ENCODE peak calls at places on chromosomes 4 and X, in six cellular contexts. R is tibial artery; T is cardiac fibroblast; B is AG04449; K is activated CD8-positive, alpha-beta T cell treated with anti-CD3 and anti-CD28 coated beads for 36 hours; L is GM23338. O is an unnamed sample.

GRCh38 chrX:118181030-118181429 is 64.4 kb upstream of the KLHL13 start:
- DNase-seq in R (no peak), T (peak; percentile 36), B (no peak), K (no peak), L (no peak), O (no peak)

GRCh38 chr4:47713156-47713834 is 124.6 kb downstream of the CORIN start:
- DNase-seq in R (no peak), T (no peak), B (no peak), K (no peak), L (no peak), O (no peak)

GRCh38 chr4:103936653-103937145 is 216.9 kb upstream of the TACR3 start:
- DNase-seq in R (no peak), T (no peak), B (no peak), K (no peak), L (no peak), O (no peak)

GRCh38 chr4:82823062-82823461 is 24.5 kb upstream of the SCD5 start:
- DNase-seq in R (no peak), T (no peak), B (peak; percentile 19), K (no peak), L (no peak), O (no peak)

GRCh38 chrX:53320543-53321215 is 39.3 kb upstream of the IQSEC2 start:
- DNase-seq in R (no peak), T (no peak), B (no peak), K (no peak), L (peak; percentile 15), O (peak; percentile 42)

GRCh38 chrX:47697171-47697570 is 38.2 kb upstream of the UXT start:
- DNase-seq in R (no peak), T (peak; percentile 1), B (no peak), K (no peak), L (no peak), O (no peak)

GRCh38 chrX:153649178-153649914 is 2.3 kb downstream of the DUSP9 start:
- DNase-seq in R (peak; percentile 27), T (peak; percentile 24), B (no peak), K (peak; percentile 55), L (peak; percentile 81), O (peak; percentile 87)

GRCh38 chr4:114694770-114695169 is 96.2 kb downstream of the UGT8 start:
- DNase-seq in R (no peak), T (peak; percentile 41), B (no peak), K (no peak), L (peak; percentile 62), O (no peak)

GRCh38 chrX:3815896-3816664 is 102.6 kb upstream of the PRKX start:
- DNase-seq in R (peak; percentile 67), T (peak; percentile 38), B (no peak), K (peak; percentile 54), L (peak; percentile 49), O (peak; percentile 48)

GRCh38 chrX:38262715-38263620 is 42.3 kb upstream of the SRPX start:
- DNase-seq in R (no peak), T (peak; percentile 24), B (peak; percentile 29), K (no peak), L (no peak), O (no peak)

GRCh38 chrX:82092307-82092706 is 890.4 kb downstream of the SH3BGRL start:
- DNase-seq in R (no peak), T (no peak), B (no peak), K (no peak), L (no peak), O (no peak)

DNA sequence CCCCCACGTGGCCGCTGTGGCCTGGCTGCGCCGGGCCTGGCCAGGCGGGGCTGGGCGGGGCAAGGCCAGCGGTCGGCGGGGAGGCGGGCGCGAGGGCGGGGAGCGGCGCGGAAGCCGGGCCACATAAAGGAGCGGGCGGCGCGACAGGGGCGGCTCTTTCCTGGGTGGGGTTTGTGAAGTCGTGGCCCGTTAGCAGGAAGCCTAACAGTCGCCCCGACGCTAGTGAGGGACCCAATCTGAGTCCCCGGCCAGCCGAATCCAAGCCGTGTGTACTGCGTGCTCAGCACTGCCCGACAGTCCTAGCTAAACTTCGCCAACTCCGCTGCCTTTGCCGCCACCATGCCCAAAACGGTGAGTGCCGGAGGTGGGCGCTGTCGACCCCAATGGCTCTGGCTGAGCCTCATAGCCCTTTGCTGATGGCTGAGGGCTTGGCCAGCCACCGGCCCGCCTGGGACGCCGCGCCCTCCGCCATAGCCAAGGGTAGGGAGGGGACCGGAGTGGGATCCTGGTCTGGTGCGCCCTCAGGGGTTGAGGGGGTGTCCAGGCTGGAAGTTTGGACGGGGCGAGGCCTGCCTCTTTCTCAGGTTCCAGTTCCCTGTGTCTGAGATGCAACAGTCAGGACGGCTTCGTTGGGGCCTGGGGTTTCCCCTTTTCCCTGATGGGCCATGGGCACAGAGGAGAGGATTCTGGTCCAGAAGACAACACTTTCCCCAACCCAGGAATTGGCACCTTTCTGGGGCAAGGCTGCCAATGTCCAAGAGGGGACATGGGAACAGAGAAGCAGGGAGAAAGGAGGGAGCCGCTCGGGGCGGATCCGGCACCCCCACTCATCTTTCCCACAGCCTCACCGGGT is at the start of gene MSN:
- DNase-seq in R (peak; percentile 88), T (peak; percentile 66), B (no peak), K (peak; percentile 81), L (peak; percentile 51), O (peak; percentile 75)
- TF ChIP-seq CTCF in R (no peak), T (peak; percentile 9), B (peak; percentile 25), K (no peak), L (peak; percentile 23), O (peak; percentile 28)

GRCh38 chr4:173362666-173363065 is 8.1 kb upstream of the SAP30 start:
- DNase-seq in R (no peak), T (no peak), B (no peak), K (no peak), L (no peak), O (no peak)

GRCh38 chr4:173365359-173365996 is 5.3 kb upstream of the SAP30 start:
- DNase-seq in R (no peak), T (no peak), B (no peak), K (no peak), L (no peak), O (no peak)

GRCh38 chr4:173357939-173358338 is 12.8 kb upstream of the SAP30 start:
- DNase-seq in R (no peak), T (no peak), B (no peak), K (no peak), L (no peak), O (no peak)

DNA sequence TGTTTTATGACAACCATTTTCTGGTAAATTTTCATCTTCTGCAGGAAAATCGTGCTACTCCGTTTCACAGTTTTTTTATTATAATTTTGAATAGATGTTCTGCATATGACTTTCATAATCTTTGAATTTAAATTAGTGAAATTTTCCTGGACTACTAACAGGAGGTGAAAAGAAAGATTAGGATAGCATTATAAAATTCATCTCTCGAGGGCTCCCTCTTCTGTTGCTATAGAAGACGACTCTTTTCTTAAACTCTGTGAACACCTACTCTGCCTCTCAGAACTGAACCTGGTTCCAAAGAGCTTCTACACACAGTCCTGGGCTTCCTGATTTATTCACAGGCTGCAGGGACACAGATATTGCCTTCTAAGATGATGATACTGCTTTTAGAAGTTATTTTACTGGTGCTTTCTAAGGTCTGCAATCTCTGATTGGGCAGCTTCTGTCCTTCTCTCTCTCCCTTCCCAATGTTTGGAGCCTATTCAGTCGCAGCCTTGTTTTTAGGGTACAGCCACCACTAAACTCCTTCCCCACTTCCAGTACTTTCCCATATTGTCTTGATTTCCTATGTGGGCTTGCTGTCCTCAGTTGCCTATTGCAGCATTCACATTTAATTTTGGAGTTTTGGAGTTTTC is 10.1 kb upstream of the SAP30 start:
- DNase-seq in R (no peak), T (peak; percentile 40), B (no peak), K (no peak), L (peak; percentile 54), O (no peak)
- TF ChIP-seq CTCF in R (no peak), T (peak; percentile 24), B (peak; percentile 26), K (no peak), L (peak; percentile 49), O (no peak)

GRCh38 chr4:176376032-176376614 is 56.4 kb downstream of the SPCS3 start:
- DNase-seq in R (no peak), T (peak; percentile 54), B (no peak), K (no peak), L (peak; percentile 42), O (peak; percentile 19)

GRCh38 chr4:176380352-176381157 is 60.8 kb downstream of the SPCS3 start:
- DNase-seq in R (no peak), T (no peak), B (no peak), K (no peak), L (no peak), O (no peak)

GRCh38 chr4:176383273-176384077 is 63.7 kb downstream of the SPCS3 start:
- DNase-seq in R (no peak), T (peak; percentile 59), B (no peak), K (no peak), L (no peak), O (no peak)

GRCh38 chr4:176377705-176378302 is 58.0 kb downstream of the SPCS3 start:
- DNase-seq in R (no peak), T (peak; percentile 30), B (no peak), K (no peak), L (peak; percentile 27), O (peak; percentile 18)
- TF ChIP-seq CTCF in R (no peak), T (peak; percentile 47), B (peak; percentile 39), K (peak; percentile 35), L (peak; percentile 65), O (peak; percentile 66)

GRCh38 chr4:87465739-87466366 is 43.5 kb downstream of the NUDT9 start:
- DNase-seq in R (no peak), T (peak; percentile 80), B (peak; percentile 23), K (peak; percentile 7), L (peak; percentile 72), O (peak; percentile 46)
- TF ChIP-seq CTCF in R (peak; percentile 64), T (peak; percentile 57), B (peak; percentile 24), K (peak; percentile 92), L (peak; percentile 88), O (peak; percentile 58)

GRCh38 chrX:25191403-25191802 is 175.6 kb upstream of the ARX start:
- DNase-seq in R (no peak), T (no peak), B (no peak), K (no peak), L (peak; percentile 45), O (no peak)
- TF ChIP-seq CTCF in R (no peak), T (no peak), B (no peak), K (no peak), L (peak; percentile 51), O (peak; percentile 4)

GRCh38 chr4:185002784-185003183 is 15.5 kb upstream of the HELT start:
- DNase-seq in R (peak; percentile 48), T (no peak), B (no peak), K (no peak), L (no peak), O (no peak)
- TF ChIP-seq CTCF in R (no peak), T (no peak), B (no peak), K (no peak), L (no peak), O (no peak)

GRCh38 chrX:104486691-104487090 is 79.3 kb upstream of the IL1RAPL2 start:
- DNase-seq in R (no peak), T (no peak), B (no peak), K (no peak), L (no peak), O (no peak)

DNA sequence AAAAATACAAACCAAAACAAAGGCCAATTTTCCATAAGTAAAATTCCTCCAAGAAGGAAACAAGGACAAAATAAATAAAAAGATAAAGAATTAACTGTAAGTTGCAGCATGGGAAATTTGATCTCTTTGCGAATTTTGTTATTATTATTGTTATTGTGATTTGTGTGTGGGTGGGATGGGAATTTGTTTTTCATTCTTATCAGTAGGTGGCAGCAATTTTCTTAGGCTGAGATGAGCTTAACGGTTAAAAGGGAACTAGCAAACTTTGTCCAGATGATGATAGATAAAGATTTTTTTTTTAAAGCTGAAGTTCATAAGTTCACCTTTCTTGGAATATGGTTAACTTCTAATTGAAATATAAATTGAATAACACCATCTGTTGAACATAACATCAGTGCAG is 83.2 kb upstream of the IL1RAPL2 start:
- DNase-seq in R (no peak), T (no peak), B (no peak), K (no peak), L (peak; percentile 30), O (no peak)
- TF ChIP-seq CTCF in R (no peak), T (no peak), B (no peak), K (no peak), L (peak; percentile 48), O (no peak)